ENCODE peak calls at places on chromosomes 2 and 18, in six cellular contexts. One of them, this sample, is unnamed.

GRCh38 chr2:1839066-1839756 is 94.9 kb upstream of the PXDN start:
- DNase-seq in activated naive CD4-positive, alpha-beta T cell: no peak
- DNase-seq in stimulated activated CD8-positive, alpha-beta memory T cell treated with anti-CD3 and anti-CD28 coated beads, Interleukin-15, amount 100 ng/mL, for 1 hour: no peak
- DNase-seq in GM04504: no peak
- DNase-seq in H54: no peak
- DNase-seq in NAMALWA: peak
- DNase-seq in this sample: no peak

GRCh38 chr18:76873713-76874112 is 51.4 kb downstream of the ZNF236 start:
- DNase-seq in H54: no peak
- DNase-seq in stimulated activated CD8-positive, alpha-beta memory T cell treated with anti-CD3 and anti-CD28 coated beads, Interleukin-15, amount 100 ng/mL, for 1 hour: no peak
- DNase-seq in activated naive CD4-positive, alpha-beta T cell: no peak
- DNase-seq in NAMALWA: no peak
- DNase-seq in GM04504: no peak
- DNase-seq in this sample: no peak

GRCh38 chr2:170235860-170236638 is 58.1 kb downstream of the MYO3B start:
- DNase-seq in activated naive CD4-positive, alpha-beta T cell: no peak
- DNase-seq in stimulated activated CD8-positive, alpha-beta memory T cell treated with anti-CD3 and anti-CD28 coated beads, Interleukin-15, amount 100 ng/mL, for 1 hour: no peak
- DNase-seq in NAMALWA: peak
- DNase-seq in H54: peak
- DNase-seq in GM04504: no peak
- DNase-seq in this sample: peak

GRCh38 chr2:129248183-129248582 is 731.3 kb upstream of the RAB6C start:
- DNase-seq in stimulated activated CD8-positive, alpha-beta memory T cell treated with anti-CD3 and anti-CD28 coated beads, Interleukin-15, amount 100 ng/mL, for 1 hour: no peak
- DNase-seq in NAMALWA: no peak
- DNase-seq in H54: no peak
- DNase-seq in activated naive CD4-positive, alpha-beta T cell: no peak
- DNase-seq in GM04504: no peak
- DNase-seq in this sample: no peak

GRCh38 chr2:2871480-2872308 is 505.9 kb downstream of the EIPR1 start:
- DNase-seq in activated naive CD4-positive, alpha-beta T cell: no peak
- DNase-seq in stimulated activated CD8-positive, alpha-beta memory T cell treated with anti-CD3 and anti-CD28 coated beads, Interleukin-15, amount 100 ng/mL, for 1 hour: no peak
- DNase-seq in H54: no peak
- DNase-seq in GM04504: no peak
- DNase-seq in NAMALWA: no peak
- DNase-seq in this sample: no peak

GRCh38 chr2:148984449-148984848 is 54.0 kb upstream of the LYPD6B start:
- DNase-seq in NAMALWA: no peak
- DNase-seq in GM04504: no peak
- DNase-seq in stimulated activated CD8-positive, alpha-beta memory T cell treated with anti-CD3 and anti-CD28 coated beads, Interleukin-15, amount 100 ng/mL, for 1 hour: no peak
- DNase-seq in H54: no peak
- DNase-seq in activated naive CD4-positive, alpha-beta T cell: no peak
- DNase-seq in this sample: no peak

GRCh38 chr2:37648316-37649011 is 23.0 kb downstream of the CDC42EP3 start:
- DNase-seq in GM04504: no peak
- DNase-seq in stimulated activated CD8-positive, alpha-beta memory T cell treated with anti-CD3 and anti-CD28 coated beads, Interleukin-15, amount 100 ng/mL, for 1 hour: no peak
- DNase-seq in H54: no peak
- DNase-seq in NAMALWA: no peak
- DNase-seq in activated naive CD4-positive, alpha-beta T cell: no peak
- DNase-seq in this sample: no peak

GRCh38 chr2:65383571-65384488 is 48.6 kb downstream of the SPRED2 start:
- DNase-seq in stimulated activated CD8-positive, alpha-beta memory T cell treated with anti-CD3 and anti-CD28 coated beads, Interleukin-15, amount 100 ng/mL, for 1 hour: no peak
- DNase-seq in NAMALWA: no peak
- DNase-seq in GM04504: no peak
- DNase-seq in activated naive CD4-positive, alpha-beta T cell: no peak
- DNase-seq in H54: no peak
- DNase-seq in this sample: no peak

GRCh38 chr2:219350938-219351280 is 18.4 kb upstream of the RESP18 start:
- DNase-seq in GM04504: peak
- DNase-seq in H54: no peak
- DNase-seq in NAMALWA: peak
- DNase-seq in stimulated activated CD8-positive, alpha-beta memory T cell treated with anti-CD3 and anti-CD28 coated beads, Interleukin-15, amount 100 ng/mL, for 1 hour: no peak
- DNase-seq in activated naive CD4-positive, alpha-beta T cell: no peak
- DNase-seq in this sample: no peak

GRCh38 chr18:24270937-24271380 is 126.7 kb downstream of the OSBPL1A start:
- DNase-seq in GM04504: peak
- DNase-seq in H54: peak
- DNase-seq in activated naive CD4-positive, alpha-beta T cell: no peak
- DNase-seq in stimulated activated CD8-positive, alpha-beta memory T cell treated with anti-CD3 and anti-CD28 coated beads, Interleukin-15, amount 100 ng/mL, for 1 hour: no peak
- DNase-seq in NAMALWA: no peak
- DNase-seq in this sample: no peak

GRCh38 chr18:48186084-48186798 is 222.9 kb downstream of the ZBTB7C start:
- DNase-seq in activated naive CD4-positive, alpha-beta T cell: no peak
- DNase-seq in NAMALWA: no peak
- DNase-seq in GM04504: no peak
- DNase-seq in H54: no peak
- DNase-seq in stimulated activated CD8-positive, alpha-beta memory T cell treated with anti-CD3 and anti-CD28 coated beads, Interleukin-15, amount 100 ng/mL, for 1 hour: no peak
- DNase-seq in this sample: peak

GRCh38 chr2:41933585-41934322 is 114.1 kb upstream of the PKDCC start:
- DNase-seq in activated naive CD4-positive, alpha-beta T cell: no peak
- DNase-seq in NAMALWA: no peak
- DNase-seq in stimulated activated CD8-positive, alpha-beta memory T cell treated with anti-CD3 and anti-CD28 coated beads, Interleukin-15, amount 100 ng/mL, for 1 hour: no peak
- DNase-seq in GM04504: peak
- DNase-seq in H54: peak
- DNase-seq in this sample: no peak

GRCh38 chr2:231545105-231545902 is 15.1 kb upstream of the NMUR1 start:
- DNase-seq in NAMALWA: peak
- DNase-seq in GM04504: no peak
- DNase-seq in activated naive CD4-positive, alpha-beta T cell: no peak
- DNase-seq in stimulated activated CD8-positive, alpha-beta memory T cell treated with anti-CD3 and anti-CD28 coated beads, Interleukin-15, amount 100 ng/mL, for 1 hour: no peak
- DNase-seq in H54: peak
- DNase-seq in this sample: no peak

GRCh38 chr2:189104926-189105325 is 74.6 kb downstream of the COL5A2 start:
- DNase-seq in H54: no peak
- DNase-seq in stimulated activated CD8-positive, alpha-beta memory T cell treated with anti-CD3 and anti-CD28 coated beads, Interleukin-15, amount 100 ng/mL, for 1 hour: no peak
- DNase-seq in GM04504: no peak
- DNase-seq in activated naive CD4-positive, alpha-beta T cell: no peak
- DNase-seq in NAMALWA: no peak
- DNase-seq in this sample: no peak

GRCh38 chr18:59954746-59955145 is 55.0 kb downstream of the PMAIP1 start:
- DNase-seq in H54: no peak
- DNase-seq in NAMALWA: peak
- DNase-seq in GM04504: no peak
- DNase-seq in stimulated activated CD8-positive, alpha-beta memory T cell treated with anti-CD3 and anti-CD28 coated beads, Interleukin-15, amount 100 ng/mL, for 1 hour: no peak
- DNase-seq in activated naive CD4-positive, alpha-beta T cell: no peak
- DNase-seq in this sample: no peak

GRCh38 chr18:36099311-36099710 is 29.8 kb downstream of the SLC39A6 start:
- DNase-seq in GM04504: no peak
- DNase-seq in NAMALWA: no peak
- DNase-seq in stimulated activated CD8-positive, alpha-beta memory T cell treated with anti-CD3 and anti-CD28 coated beads, Interleukin-15, amount 100 ng/mL, for 1 hour: no peak
- DNase-seq in activated naive CD4-positive, alpha-beta T cell: no peak
- DNase-seq in H54: no peak
- DNase-seq in this sample: no peak

GRCh38 chr2:230160112-230160660 is 59.6 kb downstream of the SP110 start:
- DNase-seq in stimulated activated CD8-positive, alpha-beta memory T cell treated with anti-CD3 and anti-CD28 coated beads, Interleukin-15, amount 100 ng/mL, for 1 hour: peak
- DNase-seq in NAMALWA: peak
- DNase-seq in H54: peak
- DNase-seq in activated naive CD4-positive, alpha-beta T cell: no peak
- DNase-seq in GM04504: peak
- DNase-seq in this sample: peak

GRCh38 chr18:21383031-21383430 is 141.0 kb downstream of the GREB1L start:
- DNase-seq in stimulated activated CD8-positive, alpha-beta memory T cell treated with anti-CD3 and anti-CD28 coated beads, Interleukin-15, amount 100 ng/mL, for 1 hour: no peak
- DNase-seq in H54: no peak
- DNase-seq in GM04504: no peak
- DNase-seq in activated naive CD4-positive, alpha-beta T cell: no peak
- DNase-seq in NAMALWA: no peak
- DNase-seq in this sample: no peak

This sample was measured in NCI-H187.